ENCODE peak calls at places on chromosomes 5 and 9, in eight cellular contexts. G is colonic mucosa; S is GM23338; L is fibroblast of the aortic adventitia; O is CD8-positive, alpha-beta T cell; W is fibroblast of villous mesenchyme; D is AG10803; T is activated B cell treated with CpG ODN at 0.5 μM for 24 hours. X is an unnamed sample.

GRCh38 chr5:122183098-122183794 is 53.9 kb downstream of the ZNF474 start:
- DNase-seq in W (peak; percentile 50), S (no peak), D (peak; percentile 87), L (peak; percentile 94), G (peak; percentile 93), T (no peak), O (no peak), X (no peak)

GRCh38 chr5:476814-477175 is 33.8 kb downstream of the EXOC3 start:
- DNase-seq in T (no peak), O (no peak), W (no peak), S (no peak), L (no peak), D (no peak), G (no peak), X (no peak)

GRCh38 chr5:65722575-65723424 is 795 bp downstream of the NLN start:
- DNase-seq in D (peak; percentile 77), G (peak; percentile 33), W (peak; percentile 68), O (no peak), T (no peak), L (peak; percentile 74), S (peak; percentile 74), X (peak; percentile 49)

GRCh38 chr5:123367739-123368138 is 55.5 kb downstream of the CEP120 start:
- DNase-seq in D (peak; percentile 25), L (peak; percentile 57), T (no peak), S (peak; percentile 39), O (no peak), G (no peak), W (peak; percentile 32), X (no peak)

GRCh38 chr5:74641014-74641777 is 668 bp upstream of the ENC1 start:
- DNase-seq in L (peak; percentile 71), S (peak; percentile 84), O (no peak), W (peak; percentile 74), G (peak; percentile 97), T (peak; percentile 43), D (peak; percentile 64), X (peak; percentile 34)

GRCh38 chr9:109115931-109116541 is 3.7 kb downstream of the TMEM245 start:
- DNase-seq in W (peak; percentile 48), O (no peak), D (peak; percentile 49), L (peak; percentile 65), T (no peak), G (no peak), S (no peak), X (no peak)

GRCh38 chr9:131179561-131180219 is 54.3 kb downstream of the NUP214 start:
- DNase-seq in W (peak; percentile 95), O (no peak), D (peak; percentile 97), G (no peak), T (no peak), S (no peak), L (peak; percentile 93), X (peak; percentile 31)

GRCh38 chr9:90432951-90433350 is 209.7 kb downstream of the DIRAS2 start:
- DNase-seq in O (no peak), G (no peak), L (no peak), S (no peak), W (no peak), D (no peak), T (no peak), X (no peak)

GRCh38 chr9:4038182-4038723 is 261.6 kb downstream of the GLIS3 start:
- DNase-seq in D (peak; percentile 39), T (no peak), S (no peak), L (peak; percentile 76), G (no peak), W (peak; percentile 68), O (no peak), X (no peak)

GRCh38 chr5:173515526-173515925 is 100.9 kb downstream of the BOD1 start:
- DNase-seq in W (peak; percentile 79), D (peak; percentile 98), S (no peak), L (peak; percentile 76), G (no peak), T (no peak), O (no peak), X (no peak)

GRCh38 chr9:114303571-114303970 is 19.3 kb upstream of the ORM1 start:
- DNase-seq in S (no peak), G (peak; percentile 13), W (no peak), D (no peak), T (no peak), O (no peak), L (no peak), X (no peak)

DNA sequence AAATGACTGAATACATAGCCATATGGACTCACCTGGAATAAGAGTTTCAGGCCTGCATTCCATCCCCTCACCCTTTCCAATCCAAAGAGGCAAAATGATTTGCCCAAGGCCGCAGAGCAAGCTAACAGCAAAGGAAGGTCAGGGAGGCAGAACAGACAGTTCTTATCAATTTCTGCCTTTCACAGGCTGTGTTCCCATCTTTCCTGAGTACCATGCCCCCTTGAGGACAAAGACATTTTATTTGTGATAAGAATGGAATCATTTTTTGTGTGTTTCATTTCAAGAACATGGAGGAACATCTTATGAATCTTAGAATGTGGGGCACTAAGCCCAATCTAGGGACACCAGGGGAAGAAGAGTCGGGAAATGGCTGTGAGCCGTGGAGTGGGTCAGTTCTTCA is 13.9 kb downstream of the LHFPL2 start:
- DNase-seq in G (no peak), T (no peak), O (no peak), D (no peak), S (no peak), W (no peak), L (peak; percentile 16), X (no peak)
- TF ChIP-seq CTCF in G (no peak), T (no peak), O (no peak), D (peak; percentile 36), S (peak; percentile 32), W (peak; percentile 27), L (no peak), X (no peak)

GRCh38 chr5:136028782-136029742 is at the start of gene TGFBI:
- DNase-seq in W (peak; percentile 77), G (peak; percentile 73), D (peak; percentile 74), L (peak; percentile 50), T (no peak), O (no peak), S (peak; percentile 92), X (peak; percentile 41)
- TF ChIP-seq CTCF in W (peak; percentile 12), G (no peak), D (no peak), L (peak; percentile 10), T (no peak), O (no peak), S (peak; percentile 20), X (no peak)

DNA sequence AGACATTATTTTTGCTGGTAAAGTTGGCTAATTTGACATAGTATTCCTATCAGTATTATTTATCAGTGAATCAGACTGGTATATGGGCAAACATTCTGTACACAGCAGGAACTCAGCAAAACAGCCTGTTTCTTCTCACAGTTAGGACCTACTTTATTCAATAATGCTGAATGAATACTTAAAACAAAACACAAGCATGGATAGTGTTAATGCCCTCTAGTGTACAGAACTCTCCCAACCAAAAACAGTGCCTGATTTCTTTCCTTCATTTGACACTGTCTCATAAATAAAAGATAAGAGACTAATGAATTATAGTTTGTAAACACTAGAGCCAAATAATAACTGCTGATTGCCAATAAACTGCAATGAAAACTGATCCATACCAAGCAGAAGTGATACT is 1113.3 kb downstream of the PTPRD start:
- DNase-seq in W (no peak), S (no peak), G (no peak), T (no peak), O (no peak), D (no peak), L (no peak), X (no peak)
- TF ChIP-seq CTCF in W (no peak), S (no peak), G (no peak), T (no peak), O (no peak), D (no peak), L (no peak), X (no peak)

GRCh38 chr9:78860806-78861475 is 564.0 kb downstream of the PSAT1 start:
- DNase-seq in D (peak; percentile 86), T (no peak), W (peak; percentile 84), G (no peak), L (peak; percentile 57), S (no peak), O (no peak), X (no peak)
- TF ChIP-seq CTCF in D (peak; percentile 36), T (no peak), W (no peak), G (no peak), L (no peak), S (peak; percentile 56), O (no peak), X (no peak)

GRCh38 chr5:82884821-82885471 is 192.2 kb downstream of the TMEM167A start:
- DNase-seq in S (no peak), D (no peak), L (no peak), O (no peak), W (no peak), G (no peak), T (no peak), X (no peak)

GRCh38 chr5:82886911-82887310 is 190.3 kb downstream of the TMEM167A start:
- DNase-seq in T (no peak), W (no peak), G (no peak), D (no peak), S (no peak), O (no peak), L (peak; percentile 34), X (no peak)

GRCh38 chr5:82882316-82882715 is 194.9 kb downstream of the TMEM167A start:
- DNase-seq in G (no peak), T (no peak), S (no peak), D (no peak), W (no peak), L (no peak), O (no peak), X (no peak)

GRCh38 chr5:82881571-82882200 is 195.5 kb downstream of the TMEM167A start:
- DNase-seq in O (no peak), G (no peak), W (no peak), D (no peak), T (no peak), S (no peak), L (no peak), X (peak; percentile 16)

DNA sequence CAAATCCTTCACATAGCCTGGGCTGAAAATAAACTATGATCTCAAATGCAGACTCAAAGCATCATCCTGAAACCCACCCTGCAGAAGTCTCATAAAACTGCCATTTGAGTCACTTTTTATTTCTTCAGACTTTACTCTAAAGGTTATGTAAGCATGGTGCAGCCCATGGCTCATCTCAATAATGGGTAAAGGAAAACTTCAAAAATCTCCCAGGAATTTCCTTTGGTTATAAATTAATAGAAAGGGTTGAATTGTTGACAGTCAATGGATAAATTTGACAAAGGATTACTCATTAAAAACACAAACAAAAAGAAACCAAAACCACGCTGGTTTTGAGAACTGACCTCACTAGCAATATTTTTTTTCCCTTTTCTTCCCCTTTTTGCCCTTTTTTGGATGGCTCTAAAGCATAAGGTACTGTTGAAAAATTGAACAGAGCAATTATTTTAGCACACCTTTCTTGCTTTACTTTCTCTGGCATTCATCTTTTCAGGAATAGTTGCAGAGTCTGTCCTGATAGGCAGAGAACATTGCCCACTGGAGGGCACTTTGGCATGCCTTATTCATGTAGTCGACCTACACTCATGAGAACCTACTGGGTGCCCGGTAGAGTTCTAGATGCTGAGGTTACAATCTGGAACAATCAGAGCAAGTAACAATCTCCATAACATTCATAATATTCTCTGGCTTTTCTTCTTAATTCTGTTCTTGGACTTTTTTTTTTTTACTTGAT is 191.4 kb downstream of the TMEM167A start:
- DNase-seq in D (no peak), T (no peak), W (peak; percentile 2), G (no peak), O (no peak), S (no peak), L (peak; percentile 23), X (peak; percentile 23)
- TF ChIP-seq CTCF in D (no peak), T (no peak), W (no peak), G (no peak), O (no peak), S (peak; percentile 57), L (no peak), X (no peak)

X was measured in GM20000.